ENCODE peak calls at places on chromosome 3, in seven cellular contexts. One of them, this sample, is unnamed.

GRCh38 chr3:41304603-41305002 is 105.3 kb downstream of the CTNNB1 start:
- DNase-seq in HCT116: no peak
- DNase-seq in PC-9: peak
- DNase-seq in psoas muscle: no peak
- DNase-seq in substantia nigra: no peak
- DNase-seq in neuronal stem cell: no peak
- DNase-seq in kidney: no peak
- DNase-seq in this sample: no peak

GRCh38 chr3:189038773-189039720 is 132.7 kb upstream of the TPRG1 start:
- DNase-seq in HCT116: no peak
- DNase-seq in PC-9: no peak
- DNase-seq in psoas muscle: no peak
- DNase-seq in substantia nigra: no peak
- DNase-seq in neuronal stem cell: no peak
- DNase-seq in kidney: no peak
- DNase-seq in this sample: no peak

GRCh38 chr3:53252105-53252946 is 3.5 kb downstream of the TKT start:
- DNase-seq in HCT116: no peak
- DNase-seq in PC-9: no peak
- DNase-seq in psoas muscle: no peak
- DNase-seq in substantia nigra: no peak
- DNase-seq in neuronal stem cell: no peak
- DNase-seq in kidney: no peak
- DNase-seq in this sample: no peak

GRCh38 chr3:32817561-32818430 is at the start of gene TRIM71:
- DNase-seq in HCT116: no peak
- DNase-seq in PC-9: no peak
- DNase-seq in psoas muscle: no peak
- DNase-seq in substantia nigra: no peak
- DNase-seq in neuronal stem cell: no peak
- DNase-seq in kidney: no peak
- DNase-seq in this sample: no peak

GRCh38 chr3:190644035-190644434 is 130.2 kb downstream of the IL1RAP start:
- DNase-seq in HCT116: no peak
- DNase-seq in PC-9: no peak
- DNase-seq in psoas muscle: no peak
- DNase-seq in substantia nigra: no peak
- DNase-seq in neuronal stem cell: no peak
- DNase-seq in kidney: no peak
- DNase-seq in this sample: no peak

GRCh38 chr3:37189109-37189508 is 14.7 kb upstream of the LRRFIP2 start:
- DNase-seq in HCT116: no peak
- DNase-seq in PC-9: no peak
- DNase-seq in psoas muscle: no peak
- DNase-seq in substantia nigra: no peak
- DNase-seq in neuronal stem cell: no peak
- DNase-seq in kidney: no peak
- DNase-seq in this sample: no peak

GRCh38 chr3:177419904-177420601 is 222.8 kb upstream of the TBL1XR1 start:
- DNase-seq in HCT116: no peak
- DNase-seq in PC-9: no peak
- DNase-seq in psoas muscle: no peak
- DNase-seq in substantia nigra: no peak
- DNase-seq in neuronal stem cell: no peak
- DNase-seq in kidney: no peak
- DNase-seq in this sample: no peak

GRCh38 chr3:55645406-55645805 is 158.3 kb upstream of the WNT5A start:
- DNase-seq in HCT116: no peak
- DNase-seq in PC-9: no peak
- DNase-seq in psoas muscle: no peak
- DNase-seq in substantia nigra: no peak
- DNase-seq in neuronal stem cell: no peak
- DNase-seq in kidney: no peak
- DNase-seq in this sample: no peak

GRCh38 chr3:71713041-71713440 is 12.2 kb downstream of the EIF4E3 start:
- DNase-seq in HCT116: no peak
- DNase-seq in PC-9: no peak
- DNase-seq in psoas muscle: no peak
- DNase-seq in substantia nigra: no peak
- DNase-seq in neuronal stem cell: no peak
- DNase-seq in kidney: no peak
- DNase-seq in this sample: peak

GRCh38 chr3:143808999-143809700 is 39.1 kb downstream of the SLC9A9 start:
- DNase-seq in HCT116: no peak
- DNase-seq in PC-9: no peak
- DNase-seq in psoas muscle: no peak
- DNase-seq in substantia nigra: no peak
- DNase-seq in neuronal stem cell: no peak
- DNase-seq in kidney: no peak
- DNase-seq in this sample: no peak

GRCh38 chr3:10513306-10513705 is 7.9 kb upstream of the ATP2B2 start:
- DNase-seq in HCT116: no peak
- DNase-seq in PC-9: no peak
- DNase-seq in psoas muscle: no peak
- DNase-seq in substantia nigra: no peak
- DNase-seq in neuronal stem cell: no peak
- DNase-seq in kidney: no peak
- DNase-seq in this sample: no peak

GRCh38 chr3:181279239-181279565 is 289.7 kb upstream of the DNAJC19 start:
- DNase-seq in HCT116: no peak
- DNase-seq in PC-9: no peak
- DNase-seq in psoas muscle: no peak
- DNase-seq in substantia nigra: no peak
- DNase-seq in neuronal stem cell: no peak
- DNase-seq in kidney: no peak
- DNase-seq in this sample: no peak

GRCh38 chr3:107705046-107705445 is 182.3 kb downstream of the BBX start:
- DNase-seq in HCT116: no peak
- DNase-seq in PC-9: no peak
- DNase-seq in psoas muscle: no peak
- DNase-seq in substantia nigra: no peak
- DNase-seq in neuronal stem cell: no peak
- DNase-seq in kidney: no peak
- DNase-seq in this sample: no peak

GRCh38 chr3:141528837-141529236 is 42.0 kb downstream of the RASA2 start:
- DNase-seq in HCT116: no peak
- DNase-seq in PC-9: no peak
- DNase-seq in psoas muscle: no peak
- DNase-seq in substantia nigra: no peak
- DNase-seq in neuronal stem cell: no peak
- DNase-seq in kidney: no peak
- DNase-seq in this sample: no peak

GRCh38 chr3:192090586-192090985 is 629.6 kb downstream of the PYDC2 start:
- DNase-seq in HCT116: peak
- DNase-seq in PC-9: no peak
- DNase-seq in psoas muscle: no peak
- DNase-seq in substantia nigra: no peak
- DNase-seq in neuronal stem cell: no peak
- DNase-seq in kidney: no peak
- DNase-seq in this sample: no peak

GRCh38 chr3:54835701-54836100 is 92.2 kb downstream of the LRTM1 start:
- DNase-seq in HCT116: no peak
- DNase-seq in PC-9: no peak
- DNase-seq in psoas muscle: no peak
- DNase-seq in substantia nigra: no peak
- DNase-seq in neuronal stem cell: no peak
- DNase-seq in kidney: no peak
- DNase-seq in this sample: no peak

GRCh38 chr3:42652611-42653302 is 740 bp upstream of the ZBTB47 start:
- DNase-seq in HCT116: peak
- DNase-seq in PC-9: peak
- DNase-seq in psoas muscle: peak
- DNase-seq in substantia nigra: no peak
- DNase-seq in neuronal stem cell: no peak
- DNase-seq in kidney: peak
- DNase-seq in this sample: peak

GRCh38 chr3:14803101-14803980 is 15.4 kb upstream of the FGD5 start:
- DNase-seq in HCT116: no peak
- DNase-seq in PC-9: no peak
- DNase-seq in psoas muscle: peak
- DNase-seq in substantia nigra: no peak
- DNase-seq in neuronal stem cell: no peak
- DNase-seq in kidney: no peak
- DNase-seq in this sample: no peak

GRCh38 chr3:128197855-128198254 is 44.6 kb downstream of the EEFSEC start:
- DNase-seq in HCT116: no peak
- DNase-seq in PC-9: no peak
- DNase-seq in psoas muscle: no peak
- DNase-seq in substantia nigra: no peak
- DNase-seq in neuronal stem cell: no peak
- DNase-seq in kidney: no peak
- DNase-seq in this sample: no peak

GRCh38 chr3:77038468-77038927 is 1.4 kb upstream of the ROBO2 start:
- DNase-seq in HCT116: no peak
- DNase-seq in PC-9: peak
- DNase-seq in psoas muscle: peak
- DNase-seq in substantia nigra: peak
- DNase-seq in neuronal stem cell: peak
- DNase-seq in kidney: peak
- DNase-seq in this sample: peak

GRCh38 chr3:117874904-117875874 is 1159.5 kb downstream of the IGSF11 start:
- DNase-seq in HCT116: no peak
- DNase-seq in PC-9: no peak
- DNase-seq in psoas muscle: no peak
- DNase-seq in substantia nigra: no peak
- DNase-seq in neuronal stem cell: no peak
- DNase-seq in kidney: no peak
- DNase-seq in this sample: no peak

GRCh38 chr3:194632211-194632982 is 822 bp downstream of the TMEM44 start:
- DNase-seq in HCT116: no peak
- DNase-seq in PC-9: no peak
- DNase-seq in psoas muscle: no peak
- DNase-seq in substantia nigra: no peak
- DNase-seq in neuronal stem cell: no peak
- DNase-seq in kidney: peak
- DNase-seq in this sample: no peak

GRCh38 chr3:4432233-4432632 is 34.8 kb downstream of the SUMF1 start:
- DNase-seq in HCT116: no peak
- DNase-seq in PC-9: no peak
- DNase-seq in psoas muscle: no peak
- DNase-seq in substantia nigra: no peak
- DNase-seq in neuronal stem cell: no peak
- DNase-seq in kidney: no peak
- DNase-seq in this sample: no peak

GRCh38 chr3:124748560-124749198 is 18.4 kb downstream of the UMPS start:
- DNase-seq in HCT116: no peak
- DNase-seq in PC-9: no peak
- DNase-seq in psoas muscle: no peak
- DNase-seq in substantia nigra: no peak
- DNase-seq in neuronal stem cell: no peak
- DNase-seq in kidney: no peak
- DNase-seq in this sample: no peak

GRCh38 chr3:153595186-153595815 is 433.3 kb downstream of the RAP2B start:
- DNase-seq in HCT116: peak
- DNase-seq in PC-9: no peak
- DNase-seq in psoas muscle: no peak
- DNase-seq in substantia nigra: no peak
- DNase-seq in neuronal stem cell: peak
- DNase-seq in kidney: no peak
- DNase-seq in this sample: no peak

GRCh38 chr3:12999147-13000140 is 73.8 kb downstream of the IQSEC1 start:
- DNase-seq in HCT116: peak
- DNase-seq in PC-9: peak
- DNase-seq in psoas muscle: peak
- DNase-seq in substantia nigra: peak
- DNase-seq in neuronal stem cell: no peak
- DNase-seq in kidney: peak
- DNase-seq in this sample: no peak
- H3K27ac ChIP-seq in HCT116: peak
- H3K27ac ChIP-seq in PC-9: peak
- H3K27ac ChIP-seq in psoas muscle: no peak
- H3K27ac ChIP-seq in substantia nigra: peak
- H3K27ac ChIP-seq in neuronal stem cell: no peak
- H3K27ac ChIP-seq in kidney: no peak
- H3K27ac ChIP-seq in this sample: no peak

DNA sequence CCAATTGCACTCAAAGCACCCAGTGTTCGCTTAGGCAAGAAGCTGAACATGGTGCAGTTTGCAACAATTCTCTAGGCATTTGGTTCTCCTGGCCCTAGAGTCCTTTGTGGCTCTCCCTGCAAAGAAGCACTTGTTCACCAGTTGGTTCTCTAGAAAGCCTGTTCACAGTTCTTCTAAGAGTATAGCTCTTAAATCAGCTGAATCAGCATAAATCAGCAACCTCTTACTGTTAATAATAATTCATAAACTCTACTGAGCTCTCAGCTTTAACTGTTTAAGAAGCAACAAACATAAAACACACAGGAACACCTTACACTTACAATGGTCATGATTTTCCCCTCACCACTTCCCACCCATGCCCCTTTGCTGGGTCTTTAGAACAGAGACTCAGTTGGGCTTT is 56.8 kb upstream of the PPP2R3A start:
- DNase-seq in HCT116: no peak
- DNase-seq in PC-9: no peak
- DNase-seq in psoas muscle: no peak
- DNase-seq in substantia nigra: no peak
- DNase-seq in neuronal stem cell: no peak
- DNase-seq in kidney: no peak
- DNase-seq in this sample: no peak
- H3K27ac ChIP-seq in HCT116: no peak
- H3K27ac ChIP-seq in PC-9: peak
- H3K27ac ChIP-seq in psoas muscle: no peak
- H3K27ac ChIP-seq in substantia nigra: no peak
- H3K27ac ChIP-seq in neuronal stem cell: no peak
- H3K27ac ChIP-seq in kidney: no peak
- H3K27ac ChIP-seq in this sample: no peak

GRCh38 chr3:64340636-64341240 is 115.5 kb upstream of the PRICKLE2 start:
- DNase-seq in HCT116: no peak
- DNase-seq in PC-9: no peak
- DNase-seq in psoas muscle: no peak
- DNase-seq in substantia nigra: no peak
- DNase-seq in neuronal stem cell: no peak
- DNase-seq in kidney: no peak
- DNase-seq in this sample: no peak
- H3K27ac ChIP-seq in HCT116: no peak
- H3K27ac ChIP-seq in PC-9: no peak
- H3K27ac ChIP-seq in psoas muscle: no peak
- H3K27ac ChIP-seq in substantia nigra: no peak
- H3K27ac ChIP-seq in neuronal stem cell: no peak
- H3K27ac ChIP-seq in kidney: peak
- H3K27ac ChIP-seq in this sample: no peak

DNA sequence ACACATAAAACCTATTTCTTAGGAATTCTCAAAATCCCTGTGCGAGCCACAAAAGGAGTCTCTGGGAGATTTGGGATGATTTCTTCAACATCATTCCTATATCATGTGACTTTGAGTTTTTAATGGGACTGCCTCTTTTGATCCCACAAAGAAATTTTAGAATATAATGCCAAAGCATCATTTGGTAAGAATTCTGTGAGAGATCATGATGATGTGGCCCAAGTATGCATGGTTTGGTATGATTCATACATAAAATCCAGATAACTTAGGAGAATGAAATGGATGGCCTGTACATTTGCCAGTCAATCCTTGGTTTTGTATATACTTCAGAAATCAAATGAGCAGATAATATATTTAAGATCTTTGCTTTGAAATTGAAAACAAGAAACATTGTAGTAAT is 61.3 kb downstream of the UBE2E2 start:
- DNase-seq in HCT116: no peak
- DNase-seq in PC-9: no peak
- DNase-seq in psoas muscle: no peak
- DNase-seq in substantia nigra: no peak
- DNase-seq in neuronal stem cell: no peak
- DNase-seq in kidney: no peak
- DNase-seq in this sample: no peak
- H3K27ac ChIP-seq in HCT116: no peak
- H3K27ac ChIP-seq in PC-9: no peak
- H3K27ac ChIP-seq in psoas muscle: no peak
- H3K27ac ChIP-seq in substantia nigra: no peak
- H3K27ac ChIP-seq in neuronal stem cell: no peak
- H3K27ac ChIP-seq in kidney: no peak
- H3K27ac ChIP-seq in this sample: peak